ENCODE peak calls at places on chromosomes 1 and 21, in eight cellular contexts. Q is GDM1; C is CD4-positive, alpha-beta T cell; G is endothelial cell; W is activated T-helper 9 cell treated with anti-CD3 and anti-CD28 coated beads, Interleukin-2, amount 50 U/mL, for 16 hours; X is stromal cell of bone marrow; E is activated naive CD4-positive, alpha-beta T cell treated with Interleukin-2 at 50 U/mL for 16 hours; I is fibroblast of the aortic adventitia. D is an unnamed sample.

GRCh38 chr1:94146273-94146672 is 25.3 kb upstream of the ABCA4 start:
- DNase-seq in C (no peak), I (no peak), E (no peak), Q (no peak), X (no peak), W (no peak), G (no peak), D (no peak)

GRCh38 chr1:94753171-94753972 is 66.8 kb upstream of the SLC44A3 start:
- DNase-seq in I (no peak), G (no peak), W (no peak), C (no peak), X (no peak), Q (no peak), E (no peak), D (no peak)

GRCh38 chr1:235133086-235133485 is 4.4 kb upstream of the TOMM20 start:
- DNase-seq in G (no peak), Q (no peak), X (no peak), W (no peak), I (no peak), C (no peak), E (no peak), D (no peak)

GRCh38 chr1:246566808-246567154 is 525 bp downstream of the CNST start:
- DNase-seq in X (no peak), Q (no peak), C (peak), W (no peak), G (no peak), E (no peak), I (no peak), D (no peak)

GRCh38 chr1:164637461-164638375 is 78.7 kb downstream of the PBX1 start:
- DNase-seq in W (no peak), X (no peak), E (no peak), I (peak), G (no peak), C (no peak), Q (no peak), D (no peak)

GRCh38 chr1:103273106-103273505 is 164.8 kb upstream of the COL11A1 start:
- DNase-seq in X (no peak), W (no peak), E (no peak), Q (no peak), G (no peak), C (no peak), I (no peak), D (no peak)

GRCh38 chr1:36109041-36109679 is 15.9 kb downstream of the COL8A2 start:
- DNase-seq in I (peak), E (peak), G (no peak), Q (no peak), W (no peak), C (peak), X (peak), D (no peak)

GRCh38 chr1:179822107-179822506 is 55.5 kb downstream of the TOR1AIP2 start:
- DNase-seq in G (no peak), C (no peak), Q (no peak), I (no peak), W (no peak), E (no peak), X (no peak), D (no peak)

GRCh38 chr21:19553930-19554615 is 1150.5 kb upstream of the TMPRSS15 start:
- DNase-seq in E (no peak), Q (no peak), G (no peak), I (no peak), X (no peak), W (no peak), C (no peak), D (no peak)

GRCh38 chr1:182080955-182081582 is 19.6 kb upstream of the ZNF648 start:
- DNase-seq in X (peak), E (peak), Q (peak), G (peak), W (no peak), C (no peak), I (peak), D (peak)

GRCh38 chr21:30480145-30480544 is at the start of gene KRTAP19-1:
- DNase-seq in W (no peak), G (no peak), C (no peak), I (no peak), X (no peak), Q (no peak), E (no peak), D (no peak)

GRCh38 chr1:226919995-226920394 is 20.1 kb upstream of the COQ8A start:
- DNase-seq in Q (no peak), X (no peak), C (no peak), G (no peak), E (no peak), I (no peak), W (no peak), D (no peak)

GRCh38 chr1:165395522-165396300 is 39.2 kb upstream of the LMX1A start:
- DNase-seq in I (no peak), X (no peak), C (no peak), Q (no peak), W (no peak), G (no peak), E (no peak), D (no peak)

GRCh38 chr1:164611754-164612642 is 53.0 kb downstream of the PBX1 start:
- DNase-seq in I (peak), C (no peak), G (no peak), W (no peak), E (no peak), X (no peak), Q (no peak), D (no peak)

GRCh38 chr1:21447311-21447710 is 7.4 kb downstream of the NBPF3 start:
- DNase-seq in W (no peak), Q (no peak), X (no peak), G (no peak), C (no peak), E (no peak), I (no peak), D (no peak)

GRCh38 chr1:7595338-7595737 is 175.8 kb upstream of the VAMP3 start:
- DNase-seq in Q (no peak), W (no peak), X (no peak), C (no peak), I (no peak), E (no peak), G (no peak), D (no peak)

GRCh38 chr1:53048345-53048737 is 13.7 kb upstream of the PODN start:
- DNase-seq in G (no peak), E (no peak), Q (no peak), I (no peak), W (no peak), C (no peak), X (no peak), D (no peak)

GRCh38 chr1:95806171-95806570 is 572.2 kb downstream of the RWDD3 start:
- DNase-seq in G (no peak), I (no peak), X (no peak), E (no peak), C (no peak), Q (no peak), W (no peak), D (no peak)

GRCh38 chr1:3162483-3162882 is 93.5 kb downstream of the PRDM16 start:
- DNase-seq in X (no peak), W (no peak), E (no peak), Q (no peak), I (no peak), C (no peak), G (no peak), D (no peak)

GRCh38 chr21:46226920-46227599 is 1.5 kb downstream of the LSS start:
- DNase-seq in E (no peak), W (no peak), X (peak), G (no peak), I (peak), C (no peak), Q (no peak), D (no peak)

GRCh38 chr1:117671781-117672501 is 66.1 kb downstream of the TENT5C start:
- DNase-seq in I (peak), X (no peak), W (no peak), Q (no peak), G (peak), C (no peak), E (no peak), D (no peak)

GRCh38 chr21:29888437-29888836 is 51.4 kb downstream of the GRIK1 start:
- DNase-seq in C (no peak), G (no peak), W (no peak), E (no peak), I (no peak), Q (no peak), X (no peak), D (no peak)

GRCh38 chr1:18256318-18257235 is 149.0 kb downstream of the IGSF21 start:
- DNase-seq in Q (no peak), E (no peak), C (no peak), W (no peak), G (peak), X (peak), I (peak), D (no peak)

GRCh38 chr1:8962812-8963669 is 17.4 kb downstream of the CA6 start:
- DNase-seq in C (no peak), G (peak), W (no peak), X (no peak), Q (peak), I (peak), E (peak), D (peak)

GRCh38 chr1:239387304-239388231 is 1.2 kb downstream of the CHRM3 start:
- DNase-seq in I (no peak), G (peak), E (no peak), C (no peak), X (no peak), Q (no peak), W (no peak), D (no peak)

GRCh38 chr1:88398338-88398737 is 285.7 kb upstream of the PKN2 start:
- DNase-seq in X (no peak), Q (no peak), I (no peak), G (no peak), W (no peak), E (no peak), C (no peak), D (no peak)

GRCh38 chr1:46575778-46576177 is 24.3 kb upstream of the KNCN start:
- DNase-seq in G (no peak), W (no peak), C (no peak), Q (no peak), X (no peak), I (no peak), E (no peak), D (no peak)

GRCh38 chr21:32412162-32412997 is at the start of gene EVA1C:
- DNase-seq in E (peak), C (peak), I (peak), G (peak), X (no peak), W (peak), Q (no peak), D (peak)

GRCh38 chr1:62318756-62319544 is at the start of gene KANK4:
- DNase-seq in W (no peak), E (no peak), I (no peak), G (peak), C (no peak), X (no peak), Q (no peak), D (no peak)

GRCh38 chr1:157110686-157111085 is 11.1 kb upstream of the ETV3L start:
- DNase-seq in I (no peak), X (no peak), E (no peak), C (no peak), W (no peak), G (no peak), Q (no peak), D (no peak)

GRCh38 chr1:5574641-5575040 is 417.6 kb downstream of the NPHP4 start:
- DNase-seq in C (no peak), E (no peak), X (no peak), Q (no peak), G (no peak), W (no peak), I (no peak), D (no peak)

GRCh38 chr21:42542596-42542995 is 28.9 kb downstream of the SLC37A1 start:
- DNase-seq in G (no peak), E (no peak), W (no peak), I (no peak), Q (no peak), X (no peak), C (no peak), D (no peak)

GRCh38 chr1:226882631-226883409 is 12.4 kb downstream of the PSEN2 start:
- DNase-seq in X (no peak), G (no peak), Q (no peak), W (no peak), C (no peak), E (peak), I (peak), D (no peak)

GRCh38 chr1:101150676-101151075 is 86.1 kb upstream of the S1PR1 start:
- DNase-seq in I (no peak), E (no peak), W (no peak), X (no peak), C (no peak), G (no peak), Q (no peak), D (no peak)

D was measured in T-helper 1 cell.